ENCODE peak calls at places on chromosome 1, in ten cellular contexts. Z is breast epithelium, P is prostate gland, L is endothelial cell of umbilical vein, Y is spleen, R is heart left ventricle, X is ovary, J is IMR-90, N is HCT116, W is uterus. C is an unnamed sample.
A peak's percentile ranks its signal among the peaks of the same experiment; 100 is the strongest.

GRCh38 chr1:48859429-48859828 is 82.7 kb upstream of the BEND5 start:
- DNase-seq in X (no peak), Z (no peak), Y (no peak), N (no peak), J (no peak), W (no peak), R (no peak), P (no peak), L (no peak), C (no peak)

GRCh38 chr1:196115641-196116040 is 492.6 kb downstream of the KCNT2 start:
- DNase-seq in X (no peak), N (no peak), J (peak; percentile 70), R (peak; percentile 93), W (no peak), Z (no peak), P (no peak), L (no peak), Y (no peak), C (peak; percentile 20)

GRCh38 chr1:95039360-95040031 is 33.3 kb downstream of the ALG14 start:
- DNase-seq in P (no peak), Z (no peak), L (no peak), Y (no peak), X (no peak), N (no peak), J (peak; percentile 36), W (peak; percentile 74), R (no peak), C (no peak)

GRCh38 chr1:178727014-178727895 is 2.2 kb downstream of the RALGPS2 start:
- DNase-seq in J (no peak), X (peak; percentile 57), L (no peak), R (no peak), P (no peak), N (no peak), Z (no peak), Y (no peak), W (peak; percentile 18), C (peak; percentile 54)

GRCh38 chr1:46464013-46464548 is 25.6 kb upstream of the DMBX1 start:
- DNase-seq in J (no peak), R (no peak), P (no peak), W (no peak), X (no peak), L (no peak), Y (no peak), Z (no peak), N (no peak), C (no peak)

GRCh38 chr1:27455166-27455811 is 34.7 kb downstream of the WASF2 start:
- DNase-seq in W (no peak), Y (no peak), P (no peak), X (no peak), Z (no peak), R (no peak), J (no peak), N (no peak), L (no peak), C (no peak)

GRCh38 chr1:147273409-147274307 is 31.2 kb downstream of the CHD1L start:
- DNase-seq in J (peak; percentile 87), P (peak; percentile 16), W (peak; percentile 40), Y (no peak), R (no peak), N (peak; percentile 29), X (no peak), L (peak; percentile 77), Z (no peak), C (peak; percentile 38)

GRCh38 chr1:225814381-225814780 is 4.5 kb downstream of the EPHX1 start:
- DNase-seq in P (no peak), N (no peak), L (no peak), Z (no peak), J (no peak), R (peak; percentile 65), W (peak; percentile 45), Y (no peak), X (no peak), C (no peak)

GRCh38 chr1:24901791-24902470 is 28.1 kb downstream of the RUNX3 start:
- DNase-seq in X (no peak), L (no peak), R (no peak), N (no peak), Z (peak; percentile 50), J (no peak), W (no peak), P (no peak), Y (no peak), C (no peak)

GRCh38 chr1:107590087-107590486 is 374.9 kb downstream of the VAV3 start:
- DNase-seq in R (no peak), L (no peak), P (no peak), X (no peak), W (no peak), N (no peak), Z (no peak), J (no peak), Y (no peak), C (peak; percentile 20)

GRCh38 chr1:82586473-82586872 is 785.7 kb downstream of the ADGRL2 start:
- DNase-seq in Z (no peak), L (no peak), J (no peak), W (no peak), N (no peak), R (peak; percentile 62), X (no peak), P (no peak), Y (no peak), C (no peak)

GRCh38 chr1:22710688-22711024 is at the start of gene EPHB2:
- DNase-seq in L (no peak), X (no peak), N (no peak), W (no peak), P (peak; percentile 12), Y (no peak), Z (no peak), R (peak; percentile 61), J (peak; percentile 39), C (peak; percentile 54)

GRCh38 chr1:179129702-179130473 is 48.0 kb downstream of the TOR3A start:
- DNase-seq in L (peak; percentile 41), W (no peak), Z (no peak), R (no peak), P (no peak), J (peak; percentile 47), N (no peak), Y (no peak), X (no peak), C (no peak)

GRCh38 chr1:15939181-15940109 is 36.5 kb downstream of the ZBTB17 start:
- DNase-seq in J (peak; percentile 63), Z (peak; percentile 80), R (no peak), X (no peak), L (peak; percentile 49), Y (no peak), P (peak; percentile 59), W (no peak), N (no peak), C (peak; percentile 52)

GRCh38 chr1:3888301-3888700 is 11.8 kb downstream of the C1orf174 start:
- DNase-seq in R (no peak), L (no peak), N (no peak), W (no peak), J (no peak), Y (peak; percentile 66), X (no peak), P (no peak), Z (no peak), C (no peak)
- TF ChIP-seq POLR2A in R (no peak), L (no peak), N (no peak), W (no peak), J (no peak), Y (no peak), X (no peak), P (no peak), Z (no peak), C (no peak)

DNA sequence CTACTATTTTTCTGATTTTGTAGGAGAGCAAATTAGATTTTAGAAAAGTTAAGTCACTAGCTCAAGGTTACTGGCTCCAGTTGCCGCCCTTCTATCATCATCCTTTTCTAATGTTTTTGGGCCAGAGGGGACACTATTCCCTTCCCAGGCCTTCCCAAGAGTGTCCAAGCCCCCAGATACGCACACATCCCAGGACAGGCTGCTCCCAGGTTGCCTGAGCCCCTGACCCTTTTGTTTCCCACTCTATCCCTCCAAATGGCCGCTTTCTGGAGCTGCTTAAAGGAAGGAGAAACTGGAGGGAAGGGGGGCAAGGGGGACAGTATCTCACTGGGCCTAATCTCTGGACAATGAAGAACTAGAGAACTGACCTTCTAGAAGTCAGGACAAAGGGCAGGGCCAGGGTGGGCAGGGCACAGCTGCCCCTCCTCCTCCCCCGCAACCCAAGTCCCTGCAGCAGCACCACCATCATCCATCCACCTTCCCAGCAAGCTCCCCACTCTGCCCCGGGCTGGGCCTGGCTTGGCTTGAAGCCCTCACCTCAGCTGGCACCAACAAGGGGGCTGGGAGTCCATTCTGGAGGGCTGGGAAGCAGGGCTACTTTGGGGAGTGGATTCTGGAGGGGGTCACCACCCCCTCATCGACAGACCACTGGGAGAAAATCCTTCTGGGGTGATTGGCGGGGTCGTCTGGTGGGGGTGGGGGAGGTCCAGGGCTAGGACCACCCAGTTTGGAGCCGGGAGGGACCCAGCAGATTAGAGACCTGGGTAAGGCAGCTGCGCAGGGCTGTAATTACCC is 998 bp upstream of the MAP7D1 start:
- DNase-seq in W (peak; percentile 44), N (no peak), X (peak; percentile 74), R (peak; percentile 67), J (no peak), L (no peak), P (no peak), Y (peak; percentile 85), Z (no peak), C (no peak)
- H3K4me1 ChIP-seq in W (peaks cover 15% of the 10 kb centered on the region), N (peaks cover 56% of the 10 kb centered on the region), X (peaks cover 19% of the 10 kb centered on the region), R (peaks cover 79% of the 10 kb centered on the region), J (peaks cover 29% of the 10 kb centered on the region), L (peaks cover 50% of the 10 kb centered on the region), P (peaks cover 39% of the 10 kb centered on the region), Y (peaks cover 58% of the 10 kb centered on the region), Z (peaks cover 24% of the 10 kb centered on the region), C (peaks cover 59% of the 10 kb centered on the region)

DNA sequence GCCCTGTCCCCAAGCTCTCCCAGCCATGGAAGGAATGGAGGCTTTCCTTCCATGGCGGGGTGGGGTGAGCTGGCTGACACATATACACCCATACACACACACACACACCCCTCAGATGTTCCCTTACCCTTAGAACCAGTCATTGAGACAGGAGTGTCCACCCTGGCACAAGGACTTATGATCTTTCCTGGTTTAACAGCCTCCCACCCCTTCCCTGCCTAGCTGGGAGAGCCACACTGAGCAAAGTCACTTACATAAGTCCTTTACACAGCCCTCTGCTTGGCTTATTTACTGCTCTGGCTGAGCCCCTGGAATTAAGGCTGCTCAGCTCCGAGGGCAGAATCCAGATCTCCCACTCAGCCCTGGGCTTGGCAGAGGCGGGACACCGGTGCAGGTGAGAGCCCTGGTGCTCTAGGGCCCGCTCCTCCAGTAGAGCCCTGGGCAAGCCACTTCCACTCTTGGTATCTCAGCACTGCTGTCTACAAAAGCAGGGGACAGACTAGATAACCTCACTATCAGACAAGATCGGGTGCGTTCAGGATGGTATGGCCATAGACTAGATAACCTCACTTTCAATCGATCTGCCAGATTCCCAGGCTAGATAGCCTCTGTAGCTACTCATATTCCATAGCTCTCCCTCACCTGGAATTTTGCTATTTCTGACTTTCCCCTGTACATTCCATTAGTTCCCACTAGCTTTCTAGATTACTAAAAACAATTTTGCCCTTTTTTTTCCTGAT is 16.7 kb downstream of the SLC6A9 start:
- DNase-seq in J (no peak), X (no peak), N (no peak), Z (no peak), W (no peak), R (no peak), L (no peak), Y (no peak), P (no peak), C (no peak)
- TF ChIP-seq POLR2A in J (no peak), X (no peak), N (no peak), Z (no peak), W (no peak), R (no peak), L (no peak), Y (no peak), P (no peak), C (no peak)

DNA sequence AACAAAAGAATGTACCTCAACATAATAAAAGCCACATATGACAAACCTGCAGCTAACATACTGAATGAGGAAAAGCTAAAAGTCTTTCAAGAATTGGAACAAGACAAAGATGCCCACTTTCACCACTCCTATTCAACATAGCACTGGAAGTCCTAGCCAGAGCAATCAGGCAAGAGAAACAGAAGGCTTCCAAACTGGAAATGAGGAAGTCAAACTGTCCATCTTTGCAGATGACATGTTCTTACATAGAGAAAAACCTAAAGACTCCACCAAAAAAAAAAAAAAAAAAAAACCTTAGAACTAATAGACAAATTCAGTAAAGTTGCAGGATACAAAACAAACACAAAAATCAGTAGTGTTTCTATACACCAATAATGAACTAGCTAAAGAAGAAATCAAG is 20.2 kb downstream of the NSL1 start:
- DNase-seq in R (no peak), L (no peak), W (no peak), J (no peak), Z (no peak), N (no peak), Y (no peak), P (no peak), X (no peak), C (no peak)
- H3K4me1 ChIP-seq in R (no peaks in the 10 kb centered on the region), L (no peaks in the 10 kb centered on the region), W (no peaks in the 10 kb centered on the region), J (peaks cover 3% of the 10 kb centered on the region), Z (no peaks in the 10 kb centered on the region), N (no peaks in the 10 kb centered on the region), Y (no peaks in the 10 kb centered on the region), P (no peaks in the 10 kb centered on the region), X (no peaks in the 10 kb centered on the region), C (no peaks in the 10 kb centered on the region)

C was measured in testis.